ENCODE peak calls at places on chromosome 1, in eight cellular contexts. O is MCF 10A; Q is hypothalamus; L is lower lobe of right lung; T is brain pericyte; A is NCI-H1694; U is DMS153; N is stimulated activated naive CD4-positive, alpha-beta T cell. P is an unnamed sample.

GRCh38 chr1:18557621-18558465 is 72.8 kb upstream of the PAX7 start:
- DNase-seq in O (peak), Q (peak), L (peak), T (no peak), A (peak), U (peak), N (no peak), P (peak)

GRCh38 chr1:185315364-185316108 is 1.5 kb downstream of the IVNS1ABP start:
- DNase-seq in O (no peak), Q (no peak), L (no peak), T (no peak), A (peak), U (no peak), N (no peak), P (no peak)

GRCh38 chr1:21902378-21903012 is 34.6 kb downstream of the HSPG2 start:
- DNase-seq in O (no peak), Q (no peak), L (no peak), T (no peak), A (no peak), U (no peak), N (no peak), P (no peak)

GRCh38 chr1:167663002-167663772 is 33.2 kb downstream of the RCSD1 start:
- DNase-seq in O (peak), Q (no peak), L (no peak), T (no peak), A (no peak), U (no peak), N (no peak), P (peak)

GRCh38 chr1:37797750-37798345 is 4.2 kb downstream of the MANEAL start:
- DNase-seq in O (peak), Q (no peak), L (no peak), T (no peak), A (no peak), U (no peak), N (no peak), P (no peak)

GRCh38 chr1:233884461-233885151 is 19.9 kb upstream of the SLC35F3 start:
- DNase-seq in O (no peak), Q (no peak), L (no peak), T (no peak), A (no peak), U (no peak), N (no peak), P (no peak)

GRCh38 chr1:207243756-207244408 is 77.6 kb upstream of the CD55 start:
- DNase-seq in O (no peak), Q (no peak), L (no peak), T (no peak), A (no peak), U (no peak), N (no peak), P (no peak)

GRCh38 chr1:25706146-25707089 is 89.8 kb downstream of the MAN1C1 start:
- DNase-seq in O (no peak), Q (no peak), L (no peak), T (no peak), A (no peak), U (no peak), N (no peak), P (no peak)

GRCh38 chr1:202204065-202204464 is 10.5 kb downstream of the LGR6 start:
- DNase-seq in O (no peak), Q (no peak), L (no peak), T (no peak), A (no peak), U (no peak), N (no peak), P (no peak)

GRCh38 chr1:93679546-93679945 is 2.1 kb downstream of the BCAR3 start:
- DNase-seq in O (no peak), Q (no peak), L (no peak), T (no peak), A (no peak), U (no peak), N (no peak), P (no peak)

GRCh38 chr1:172658871-172659453 is at the start of gene FASLG:
- DNase-seq in O (no peak), Q (no peak), L (no peak), T (no peak), A (no peak), U (no peak), N (peak), P (no peak)

GRCh38 chr1:204986181-204986580 is 56.8 kb upstream of the CNTN2 start:
- DNase-seq in O (no peak), Q (no peak), L (no peak), T (no peak), A (no peak), U (no peak), N (no peak), P (no peak)

P was measured in epithelial cell of esophagus.